ENCODE peak calls at places on chromosomes 11 and 22, in four cellular contexts. X is cardiac muscle cell, A is OCI-LY7, G is GM23338. Q is an unnamed sample.
A peak's percentile ranks its signal among the peaks of the same experiment; 100 is the strongest.

GRCh38 chr11:73325036-73325981 is 17.2 kb downstream of the ARHGEF17 start:
- DNase-seq in X (peak; percentile 70), A (no peak), G (no peak), Q (peak; percentile 55)

GRCh38 chr11:111148116-111148515 is 97.4 kb upstream of the POU2AF2 start:
- DNase-seq in X (peak; percentile 33), A (no peak), G (no peak), Q (no peak)

GRCh38 chr22:33006220-33006954 is 51.8 kb downstream of the SYN3 start:
- DNase-seq in X (no peak), A (no peak), G (no peak), Q (no peak)

GRCh38 chr11:132588366-132588765 is 943.9 kb downstream of the OPCML start:
- DNase-seq in X (no peak), A (no peak), G (no peak), Q (no peak)

GRCh38 chr11:3840870-3841425 is at the start of gene RHOG:
- DNase-seq in X (peak; percentile 89), A (peak; percentile 82), G (peak; percentile 75), Q (peak; percentile 66)

GRCh38 chr22:39731881-39732555 is 161.5 kb downstream of the CACNA1I start:
- DNase-seq in X (no peak), A (no peak), G (peak; percentile 35), Q (peak; percentile 58)

GRCh38 chr11:73972620-73973449 is 9.8 kb downstream of the UCP2 start:
- DNase-seq in X (no peak), A (peak; percentile 30), G (no peak), Q (no peak)

GRCh38 chr11:121032546-121032945 is 8.6 kb downstream of the TBCEL start:
- DNase-seq in X (no peak), A (no peak), G (no peak), Q (no peak)

GRCh38 chr11:69518081-69518950 is 36.9 kb downstream of the LINC01488 start:
- DNase-seq in X (peak; percentile 94), A (no peak), G (no peak), Q (no peak)

GRCh38 chr11:99534812-99535211 is 514.1 kb downstream of the CNTN5 start:
- DNase-seq in X (peak; percentile 49), A (no peak), G (no peak), Q (no peak)

GRCh38 chr11:60973699-60974098 is 2.2 kb downstream of the CD6 start:
- DNase-seq in X (no peak), A (no peak), G (no peak), Q (no peak)

GRCh38 chr11:6418199-6418957 is 516 bp downstream of the APBB1 start:
- DNase-seq in X (no peak), A (no peak), G (peak; percentile 76), Q (peak; percentile 32)

GRCh38 chr11:27116684-27117083 is 76.1 kb downstream of the BBOX1 start:
- DNase-seq in X (peak; percentile 78), A (no peak), G (no peak), Q (no peak)

GRCh38 chr11:41201156-41201555 is 258.3 kb downstream of the LRRC4C start:
- DNase-seq in X (peak; percentile 19), A (peak; percentile 26), G (peak; percentile 88), Q (peak; percentile 41)

GRCh38 chr11:72582206-72583176 is 91.7 kb downstream of the PDE2A start:
- DNase-seq in X (no peak), A (no peak), G (no peak), Q (no peak)

GRCh38 chr22:30704978-30705377 is 10.3 kb downstream of the OSBP2 start:
- DNase-seq in X (no peak), A (no peak), G (no peak), Q (no peak)

GRCh38 chr11:74134661-74135515 is 35.9 kb downstream of the C2CD3 start:
- DNase-seq in X (no peak), A (no peak), G (no peak), Q (no peak)

GRCh38 chr22:35961480-35961902 is 67.1 kb downstream of the RBFOX2 start:
- DNase-seq in X (peak; percentile 85), A (no peak), G (peak; percentile 96), Q (peak; percentile 37)

GRCh38 chr22:43838161-43838560 is 24.2 kb downstream of the SULT4A1 start:
- DNase-seq in X (no peak), A (no peak), G (no peak), Q (no peak)

GRCh38 chr22:43840851-43841250 is 21.5 kb downstream of the SULT4A1 start:
- DNase-seq in X (no peak), A (no peak), G (no peak), Q (no peak)

GRCh38 chr22:43838571-43839307 is 23.6 kb downstream of the SULT4A1 start:
- DNase-seq in X (no peak), A (no peak), G (no peak), Q (no peak)

GRCh38 chr22:43840431-43840830 is 21.9 kb downstream of the SULT4A1 start:
- DNase-seq in X (no peak), A (no peak), G (no peak), Q (no peak)

GRCh38 chr22:43839781-43840180 is 22.5 kb downstream of the SULT4A1 start:
- DNase-seq in X (no peak), A (no peak), G (no peak), Q (no peak)
- H3K4me1 ChIP-seq in X (no peaks in the 10 kb centered on the region), A (no peaks in the 10 kb centered on the region), G (no peaks in the 10 kb centered on the region), Q (peaks cover 9% of the 10 kb centered on the region)

GRCh38 chr11:47589103-47589502 is 2.6 kb downstream of the FAM180B start:
- DNase-seq in X (no peak), A (no peak), G (no peak), Q (no peak)

GRCh38 chr11:47590026-47590861 is 3.8 kb downstream of the FAM180B start:
- DNase-seq in X (peak; percentile 49), A (no peak), G (peak; percentile 89), Q (no peak)

GRCh38 chr11:47591764-47592163 is 2.4 kb downstream of the C1QTNF4 start:
- DNase-seq in X (no peak), A (no peak), G (no peak), Q (no peak)

GRCh38 chr11:47587733-47588326 is 1.4 kb downstream of the FAM180B start:
- DNase-seq in X (no peak), A (no peak), G (no peak), Q (no peak)

DNA sequence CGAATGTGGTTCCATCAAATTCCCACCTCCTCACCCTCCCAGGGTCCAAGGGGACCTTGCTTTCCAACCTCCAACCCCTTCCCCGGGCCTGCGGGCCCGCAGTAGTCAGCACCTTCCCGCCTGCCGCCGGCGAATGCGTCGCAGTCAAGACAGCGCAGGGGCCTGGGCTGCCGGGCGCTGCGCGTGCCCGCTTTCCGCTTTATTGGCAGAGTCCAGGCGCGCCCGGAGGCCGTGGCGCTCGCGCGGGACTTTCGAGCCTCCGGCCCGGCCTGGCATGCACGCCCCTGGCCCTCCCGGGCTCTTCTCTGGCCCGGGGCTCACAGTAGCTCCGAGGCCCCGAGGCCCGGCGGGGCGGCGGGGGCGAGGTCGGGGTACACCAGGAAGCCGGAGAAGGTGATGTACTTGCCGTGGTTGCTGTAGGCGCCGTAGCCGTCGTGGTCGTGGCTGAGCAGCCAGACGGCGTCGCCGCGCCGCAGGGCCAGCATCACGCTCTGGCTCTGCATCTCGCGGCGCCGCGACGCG is 3.1 kb downstream of the FAM180B start:
- DNase-seq in X (peak; percentile 46), A (no peak), G (no peak), Q (no peak)
- H3K4me3 ChIP-seq in X (no peak overlapping the region), A (no peak overlapping the region), G (peak overlapping the region; percentile 53), Q (no peak overlapping the region)

DNA sequence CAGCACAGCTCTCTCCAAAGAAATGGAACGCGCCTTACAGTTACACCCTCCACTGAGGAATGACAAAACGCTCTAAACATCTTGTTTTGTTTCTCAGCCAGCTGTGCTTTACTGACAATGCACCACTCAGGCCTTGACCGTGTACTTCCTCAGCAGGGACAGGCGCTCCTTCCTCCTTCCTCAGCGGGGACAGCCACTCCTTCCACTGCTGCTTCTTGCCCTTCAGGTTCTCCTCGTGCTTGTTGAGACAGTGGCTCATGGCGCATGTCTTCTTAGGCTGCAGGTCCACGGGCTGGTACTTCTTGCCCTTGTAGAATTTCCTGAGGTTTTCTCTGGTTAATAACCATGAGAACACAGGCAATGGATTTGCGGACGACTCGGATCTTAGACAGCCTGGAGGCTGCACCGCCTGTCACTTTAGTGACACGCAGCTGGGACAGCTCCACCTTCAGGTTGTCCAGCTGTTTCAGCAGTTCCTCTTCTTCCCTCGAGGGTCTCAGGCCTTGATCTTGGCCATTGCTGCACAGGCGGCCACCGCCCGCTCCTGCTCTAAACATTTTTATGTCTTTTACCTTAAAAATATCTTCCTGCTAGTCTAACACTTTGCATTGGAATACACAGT is 613.8 kb downstream of the BRD1 start:
- DNase-seq in X (no peak), A (no peak), G (no peak), Q (no peak)
- TF ChIP-seq CTCF in X (no peak), A (no peak), G (no peak), Q (no peak)

DNA sequence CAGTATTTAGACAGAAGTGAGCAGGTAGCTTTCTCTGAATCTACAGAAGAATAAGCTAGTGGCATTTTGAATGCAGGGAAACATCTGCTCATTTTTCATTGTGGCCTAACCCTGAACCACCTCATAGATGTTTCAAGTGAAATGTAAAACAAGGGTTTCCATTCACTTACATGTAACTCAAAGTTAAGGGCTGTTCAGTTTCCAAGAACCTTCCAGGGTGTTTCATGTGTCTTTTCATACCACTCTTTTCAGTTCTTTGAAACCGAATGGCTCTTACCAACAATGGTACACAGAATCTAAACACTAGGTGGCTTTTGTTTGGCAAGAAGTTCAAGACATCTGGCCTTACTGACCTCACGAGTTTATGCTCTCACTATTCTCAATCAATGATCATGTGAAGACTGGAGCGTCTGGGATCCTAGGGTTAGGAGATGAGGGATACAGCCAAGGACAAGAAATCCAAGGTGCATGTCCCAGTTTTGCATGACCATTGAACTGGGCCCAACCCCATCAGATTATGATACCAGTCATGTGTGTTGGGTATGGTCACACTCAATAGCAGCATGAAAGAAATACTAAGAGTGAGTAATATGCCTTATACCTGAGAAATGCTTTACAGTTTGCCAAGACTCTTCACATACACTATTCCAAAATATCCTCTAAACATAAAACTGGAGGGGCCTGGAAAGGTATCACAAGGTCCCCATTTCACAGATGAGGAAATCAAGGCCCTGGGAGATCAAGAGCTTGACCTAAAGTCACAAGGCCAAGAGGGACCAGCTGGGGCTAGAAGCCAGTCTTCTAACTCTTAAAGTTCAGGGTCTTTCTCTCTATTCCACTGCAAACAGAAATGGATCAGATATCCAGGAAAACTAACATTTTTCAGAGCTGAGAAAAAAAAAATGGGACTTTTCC is 92.7 kb downstream of the ETS1 start:
- DNase-seq in X (no peak), A (no peak), G (no peak), Q (no peak)
- H3K4me1 ChIP-seq in X (peaks cover 43% of the 10 kb centered on the region), A (peaks cover 86% of the 10 kb centered on the region), G (peaks cover 17% of the 10 kb centered on the region), Q (peaks cover 4% of the 10 kb centered on the region)

DNA sequence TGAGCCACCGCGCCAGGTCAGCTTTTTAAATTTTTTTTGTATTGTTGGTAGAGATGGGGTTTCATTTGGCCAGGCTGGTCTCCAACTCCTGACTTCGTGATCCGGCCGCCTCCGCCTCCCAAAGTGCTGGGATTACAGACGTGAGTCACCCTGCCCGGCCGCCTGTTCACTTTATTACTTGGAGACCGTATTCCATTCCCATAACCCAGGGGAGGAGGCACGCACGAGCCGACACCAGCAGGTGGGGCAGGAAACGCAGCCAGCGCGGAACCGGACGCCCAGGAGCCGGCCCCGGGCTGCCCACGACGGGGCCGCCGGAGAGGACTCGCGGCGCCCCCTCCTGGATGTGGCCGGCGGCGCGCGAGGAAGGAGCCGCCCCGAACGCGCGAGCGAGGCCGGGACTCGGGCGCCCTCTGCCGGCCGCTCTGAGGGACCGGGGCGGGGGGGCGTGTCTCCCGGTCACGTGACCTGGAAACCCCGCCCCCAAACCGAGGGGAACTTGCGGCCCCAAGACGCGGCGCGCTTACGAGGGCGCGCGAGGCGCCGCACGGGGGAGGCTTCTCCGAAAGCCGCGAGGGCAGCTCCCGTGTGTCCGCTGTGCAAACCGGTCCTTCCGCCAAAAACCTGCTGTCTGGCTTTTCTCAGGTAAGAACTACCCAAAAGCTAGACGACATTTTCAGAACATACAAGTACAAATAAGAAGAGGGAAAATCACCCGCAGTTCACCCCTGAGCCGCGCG is 11.6 kb upstream of the RNH1 start:
- DNase-seq in X (peak; percentile 96), A (peak; percentile 80), G (peak; percentile 89), Q (peak; percentile 76)
- H3K4me3 ChIP-seq in X (no peak overlapping the region), A (peak overlapping the region; percentile 28), G (peak overlapping the region; percentile 44), Q (no peak overlapping the region)

GRCh38 chr11:102367364-102367763 is 20.4 kb downstream of the BIRC2 start:
- DNase-seq in X (peak; percentile 52), A (peak; percentile 63), G (no peak), Q (no peak)
- TF ChIP-seq CTCF in X (peak; percentile 16), A (peak; percentile 77), G (no peak), Q (peak; percentile 24)

Q was measured in BE2C.